ENCODE peak calls at places on chromosomes 3 and 15, in ten cellular contexts. One of them, this sample, is unnamed.

GRCh38 chr3:13470894-13471574 is 9.1 kb upstream of the HDAC11 start:
- DNase-seq in body of pancreas: no peak
- DNase-seq in iris pigment epithelial cell: no peak
- DNase-seq in thoracic aorta: no peak
- DNase-seq in activated T-cell treated with anti-CD3 and anti-CD28 coated beads, Interleukin-2, amount 50 U/mL, for 72 hours: no peak
- DNase-seq in NCI-H2081 treated with DMSO at 0.1 percent for 48 hours: no peak
- DNase-seq in stimulated activated CD4-positive, alpha-beta T cell treated with anti-CD3 and anti-CD28 coated beads, Interleukin-1b, Interleukin-23, amount 100 ng/mL, for 1 hour: no peak
- DNase-seq in T-helper 2 cell: no peak
- DNase-seq in stimulated activated CD8-positive, alpha-beta memory T cell treated with anti-CD3 and anti-CD28 coated beads, Interleukin-15, amount 100 ng/mL, for 24 hours: no peak
- DNase-seq in dermis blood vessel endothelial cell: peak
- DNase-seq in this sample: no peak

GRCh38 chr15:100772478-100773378 is 106.9 kb upstream of the ALDH1A3 start:
- DNase-seq in thoracic aorta: no peak
- DNase-seq in T-helper 2 cell: no peak
- DNase-seq in dermis blood vessel endothelial cell: no peak
- DNase-seq in body of pancreas: no peak
- DNase-seq in NCI-H2081 treated with DMSO at 0.1 percent for 48 hours: no peak
- DNase-seq in iris pigment epithelial cell: no peak
- DNase-seq in stimulated activated CD4-positive, alpha-beta T cell treated with anti-CD3 and anti-CD28 coated beads, Interleukin-1b, Interleukin-23, amount 100 ng/mL, for 1 hour: no peak
- DNase-seq in stimulated activated CD8-positive, alpha-beta memory T cell treated with anti-CD3 and anti-CD28 coated beads, Interleukin-15, amount 100 ng/mL, for 24 hours: no peak
- DNase-seq in activated T-cell treated with anti-CD3 and anti-CD28 coated beads, Interleukin-2, amount 50 U/mL, for 72 hours: no peak
- DNase-seq in this sample: no peak

GRCh38 chr3:155411500-155412223 is 118.2 kb upstream of the STRIT1 start:
- DNase-seq in iris pigment epithelial cell: no peak
- DNase-seq in T-helper 2 cell: no peak
- DNase-seq in thoracic aorta: no peak
- DNase-seq in stimulated activated CD4-positive, alpha-beta T cell treated with anti-CD3 and anti-CD28 coated beads, Interleukin-1b, Interleukin-23, amount 100 ng/mL, for 1 hour: no peak
- DNase-seq in activated T-cell treated with anti-CD3 and anti-CD28 coated beads, Interleukin-2, amount 50 U/mL, for 72 hours: peak
- DNase-seq in stimulated activated CD8-positive, alpha-beta memory T cell treated with anti-CD3 and anti-CD28 coated beads, Interleukin-15, amount 100 ng/mL, for 24 hours: no peak
- DNase-seq in dermis blood vessel endothelial cell: no peak
- DNase-seq in NCI-H2081 treated with DMSO at 0.1 percent for 48 hours: no peak
- DNase-seq in body of pancreas: no peak
- DNase-seq in this sample: no peak

GRCh38 chr3:18389108-18389733 is 35.9 kb downstream of the SATB1 start:
- DNase-seq in stimulated activated CD8-positive, alpha-beta memory T cell treated with anti-CD3 and anti-CD28 coated beads, Interleukin-15, amount 100 ng/mL, for 24 hours: no peak
- DNase-seq in body of pancreas: no peak
- DNase-seq in T-helper 2 cell: no peak
- DNase-seq in NCI-H2081 treated with DMSO at 0.1 percent for 48 hours: no peak
- DNase-seq in activated T-cell treated with anti-CD3 and anti-CD28 coated beads, Interleukin-2, amount 50 U/mL, for 72 hours: no peak
- DNase-seq in thoracic aorta: no peak
- DNase-seq in iris pigment epithelial cell: peak
- DNase-seq in stimulated activated CD4-positive, alpha-beta T cell treated with anti-CD3 and anti-CD28 coated beads, Interleukin-1b, Interleukin-23, amount 100 ng/mL, for 1 hour: no peak
- DNase-seq in dermis blood vessel endothelial cell: peak
- DNase-seq in this sample: no peak

GRCh38 chr3:127646501-127647046 is 17.6 kb downstream of the PODXL2 start:
- DNase-seq in thoracic aorta: no peak
- DNase-seq in stimulated activated CD4-positive, alpha-beta T cell treated with anti-CD3 and anti-CD28 coated beads, Interleukin-1b, Interleukin-23, amount 100 ng/mL, for 1 hour: no peak
- DNase-seq in body of pancreas: no peak
- DNase-seq in stimulated activated CD8-positive, alpha-beta memory T cell treated with anti-CD3 and anti-CD28 coated beads, Interleukin-15, amount 100 ng/mL, for 24 hours: no peak
- DNase-seq in iris pigment epithelial cell: no peak
- DNase-seq in T-helper 2 cell: no peak
- DNase-seq in NCI-H2081 treated with DMSO at 0.1 percent for 48 hours: no peak
- DNase-seq in activated T-cell treated with anti-CD3 and anti-CD28 coated beads, Interleukin-2, amount 50 U/mL, for 72 hours: no peak
- DNase-seq in dermis blood vessel endothelial cell: no peak
- DNase-seq in this sample: no peak

GRCh38 chr15:42392309-42393024 is 33.2 kb downstream of the CAPN3 start:
- DNase-seq in T-helper 2 cell: no peak
- DNase-seq in thoracic aorta: no peak
- DNase-seq in activated T-cell treated with anti-CD3 and anti-CD28 coated beads, Interleukin-2, amount 50 U/mL, for 72 hours: no peak
- DNase-seq in stimulated activated CD8-positive, alpha-beta memory T cell treated with anti-CD3 and anti-CD28 coated beads, Interleukin-15, amount 100 ng/mL, for 24 hours: no peak
- DNase-seq in iris pigment epithelial cell: no peak
- DNase-seq in stimulated activated CD4-positive, alpha-beta T cell treated with anti-CD3 and anti-CD28 coated beads, Interleukin-1b, Interleukin-23, amount 100 ng/mL, for 1 hour: no peak
- DNase-seq in NCI-H2081 treated with DMSO at 0.1 percent for 48 hours: no peak
- DNase-seq in dermis blood vessel endothelial cell: no peak
- DNase-seq in body of pancreas: no peak
- DNase-seq in this sample: no peak

GRCh38 chr15:74850398-74850797 is 7.4 kb upstream of the ULK3 start:
- DNase-seq in thoracic aorta: no peak
- DNase-seq in T-helper 2 cell: no peak
- DNase-seq in dermis blood vessel endothelial cell: no peak
- DNase-seq in body of pancreas: no peak
- DNase-seq in activated T-cell treated with anti-CD3 and anti-CD28 coated beads, Interleukin-2, amount 50 U/mL, for 72 hours: no peak
- DNase-seq in stimulated activated CD8-positive, alpha-beta memory T cell treated with anti-CD3 and anti-CD28 coated beads, Interleukin-15, amount 100 ng/mL, for 24 hours: no peak
- DNase-seq in NCI-H2081 treated with DMSO at 0.1 percent for 48 hours: no peak
- DNase-seq in stimulated activated CD4-positive, alpha-beta T cell treated with anti-CD3 and anti-CD28 coated beads, Interleukin-1b, Interleukin-23, amount 100 ng/mL, for 1 hour: no peak
- DNase-seq in iris pigment epithelial cell: no peak
- DNase-seq in this sample: no peak

GRCh38 chr3:75506603-75507002 is 157.5 kb upstream of the FRG2C start:
- DNase-seq in body of pancreas: no peak
- DNase-seq in iris pigment epithelial cell: no peak
- DNase-seq in activated T-cell treated with anti-CD3 and anti-CD28 coated beads, Interleukin-2, amount 50 U/mL, for 72 hours: no peak
- DNase-seq in stimulated activated CD8-positive, alpha-beta memory T cell treated with anti-CD3 and anti-CD28 coated beads, Interleukin-15, amount 100 ng/mL, for 24 hours: no peak
- DNase-seq in T-helper 2 cell: no peak
- DNase-seq in dermis blood vessel endothelial cell: no peak
- DNase-seq in NCI-H2081 treated with DMSO at 0.1 percent for 48 hours: no peak
- DNase-seq in stimulated activated CD4-positive, alpha-beta T cell treated with anti-CD3 and anti-CD28 coated beads, Interleukin-1b, Interleukin-23, amount 100 ng/mL, for 1 hour: no peak
- DNase-seq in thoracic aorta: no peak
- DNase-seq in this sample: no peak

GRCh38 chr3:50257990-50258389 is 11.0 kb upstream of the SEMA3B start:
- DNase-seq in dermis blood vessel endothelial cell: no peak
- DNase-seq in thoracic aorta: no peak
- DNase-seq in stimulated activated CD8-positive, alpha-beta memory T cell treated with anti-CD3 and anti-CD28 coated beads, Interleukin-15, amount 100 ng/mL, for 24 hours: no peak
- DNase-seq in T-helper 2 cell: no peak
- DNase-seq in activated T-cell treated with anti-CD3 and anti-CD28 coated beads, Interleukin-2, amount 50 U/mL, for 72 hours: no peak
- DNase-seq in iris pigment epithelial cell: no peak
- DNase-seq in body of pancreas: no peak
- DNase-seq in stimulated activated CD4-positive, alpha-beta T cell treated with anti-CD3 and anti-CD28 coated beads, Interleukin-1b, Interleukin-23, amount 100 ng/mL, for 1 hour: no peak
- DNase-seq in NCI-H2081 treated with DMSO at 0.1 percent for 48 hours: no peak
- DNase-seq in this sample: no peak

GRCh38 chr3:196537319-196537984 is 22.3 kb upstream of the SMCO1 start:
- DNase-seq in T-helper 2 cell: peak
- DNase-seq in NCI-H2081 treated with DMSO at 0.1 percent for 48 hours: no peak
- DNase-seq in stimulated activated CD4-positive, alpha-beta T cell treated with anti-CD3 and anti-CD28 coated beads, Interleukin-1b, Interleukin-23, amount 100 ng/mL, for 1 hour: peak
- DNase-seq in activated T-cell treated with anti-CD3 and anti-CD28 coated beads, Interleukin-2, amount 50 U/mL, for 72 hours: peak
- DNase-seq in iris pigment epithelial cell: no peak
- DNase-seq in thoracic aorta: no peak
- DNase-seq in stimulated activated CD8-positive, alpha-beta memory T cell treated with anti-CD3 and anti-CD28 coated beads, Interleukin-15, amount 100 ng/mL, for 24 hours: peak
- DNase-seq in body of pancreas: peak
- DNase-seq in dermis blood vessel endothelial cell: peak
- DNase-seq in this sample: no peak

GRCh38 chr3:100216713-100217112 is 44.1 kb upstream of the TBC1D23 start:
- DNase-seq in thoracic aorta: no peak
- DNase-seq in iris pigment epithelial cell: peak
- DNase-seq in stimulated activated CD4-positive, alpha-beta T cell treated with anti-CD3 and anti-CD28 coated beads, Interleukin-1b, Interleukin-23, amount 100 ng/mL, for 1 hour: no peak
- DNase-seq in dermis blood vessel endothelial cell: no peak
- DNase-seq in body of pancreas: no peak
- DNase-seq in stimulated activated CD8-positive, alpha-beta memory T cell treated with anti-CD3 and anti-CD28 coated beads, Interleukin-15, amount 100 ng/mL, for 24 hours: no peak
- DNase-seq in activated T-cell treated with anti-CD3 and anti-CD28 coated beads, Interleukin-2, amount 50 U/mL, for 72 hours: no peak
- DNase-seq in NCI-H2081 treated with DMSO at 0.1 percent for 48 hours: no peak
- DNase-seq in T-helper 2 cell: no peak
- DNase-seq in this sample: no peak

GRCh38 chr3:122913539-122914100 is 113.9 kb downstream of the SEMA5B start:
- DNase-seq in NCI-H2081 treated with DMSO at 0.1 percent for 48 hours: no peak
- DNase-seq in dermis blood vessel endothelial cell: no peak
- DNase-seq in T-helper 2 cell: no peak
- DNase-seq in activated T-cell treated with anti-CD3 and anti-CD28 coated beads, Interleukin-2, amount 50 U/mL, for 72 hours: no peak
- DNase-seq in iris pigment epithelial cell: no peak
- DNase-seq in body of pancreas: no peak
- DNase-seq in thoracic aorta: no peak
- DNase-seq in stimulated activated CD4-positive, alpha-beta T cell treated with anti-CD3 and anti-CD28 coated beads, Interleukin-1b, Interleukin-23, amount 100 ng/mL, for 1 hour: no peak
- DNase-seq in stimulated activated CD8-positive, alpha-beta memory T cell treated with anti-CD3 and anti-CD28 coated beads, Interleukin-15, amount 100 ng/mL, for 24 hours: no peak
- DNase-seq in this sample: no peak

GRCh38 chr3:103047640-103048370 is 613.0 kb downstream of the ZPLD1 start:
- DNase-seq in thoracic aorta: no peak
- DNase-seq in dermis blood vessel endothelial cell: no peak
- DNase-seq in stimulated activated CD4-positive, alpha-beta T cell treated with anti-CD3 and anti-CD28 coated beads, Interleukin-1b, Interleukin-23, amount 100 ng/mL, for 1 hour: no peak
- DNase-seq in stimulated activated CD8-positive, alpha-beta memory T cell treated with anti-CD3 and anti-CD28 coated beads, Interleukin-15, amount 100 ng/mL, for 24 hours: no peak
- DNase-seq in NCI-H2081 treated with DMSO at 0.1 percent for 48 hours: no peak
- DNase-seq in body of pancreas: no peak
- DNase-seq in activated T-cell treated with anti-CD3 and anti-CD28 coated beads, Interleukin-2, amount 50 U/mL, for 72 hours: no peak
- DNase-seq in iris pigment epithelial cell: peak
- DNase-seq in T-helper 2 cell: no peak
- DNase-seq in this sample: no peak

GRCh38 chr3:18758047-18758704 is 333.0 kb upstream of the SATB1 start:
- DNase-seq in NCI-H2081 treated with DMSO at 0.1 percent for 48 hours: peak
- DNase-seq in iris pigment epithelial cell: peak
- DNase-seq in stimulated activated CD8-positive, alpha-beta memory T cell treated with anti-CD3 and anti-CD28 coated beads, Interleukin-15, amount 100 ng/mL, for 24 hours: no peak
- DNase-seq in body of pancreas: peak
- DNase-seq in T-helper 2 cell: no peak
- DNase-seq in activated T-cell treated with anti-CD3 and anti-CD28 coated beads, Interleukin-2, amount 50 U/mL, for 72 hours: peak
- DNase-seq in thoracic aorta: no peak
- DNase-seq in dermis blood vessel endothelial cell: no peak
- DNase-seq in stimulated activated CD4-positive, alpha-beta T cell treated with anti-CD3 and anti-CD28 coated beads, Interleukin-1b, Interleukin-23, amount 100 ng/mL, for 1 hour: no peak
- DNase-seq in this sample: no peak

GRCh38 chr15:52788099-52788986 is 1.8 kb downstream of the ONECUT1 start:
- DNase-seq in stimulated activated CD8-positive, alpha-beta memory T cell treated with anti-CD3 and anti-CD28 coated beads, Interleukin-15, amount 100 ng/mL, for 24 hours: no peak
- DNase-seq in NCI-H2081 treated with DMSO at 0.1 percent for 48 hours: no peak
- DNase-seq in stimulated activated CD4-positive, alpha-beta T cell treated with anti-CD3 and anti-CD28 coated beads, Interleukin-1b, Interleukin-23, amount 100 ng/mL, for 1 hour: no peak
- DNase-seq in iris pigment epithelial cell: no peak
- DNase-seq in T-helper 2 cell: no peak
- DNase-seq in dermis blood vessel endothelial cell: no peak
- DNase-seq in body of pancreas: peak
- DNase-seq in activated T-cell treated with anti-CD3 and anti-CD28 coated beads, Interleukin-2, amount 50 U/mL, for 72 hours: no peak
- DNase-seq in thoracic aorta: no peak
- DNase-seq in this sample: no peak

GRCh38 chr15:43361313-43361903 is 9.4 kb downstream of the ZSCAN29 start:
- DNase-seq in activated T-cell treated with anti-CD3 and anti-CD28 coated beads, Interleukin-2, amount 50 U/mL, for 72 hours: no peak
- DNase-seq in dermis blood vessel endothelial cell: no peak
- DNase-seq in T-helper 2 cell: no peak
- DNase-seq in stimulated activated CD8-positive, alpha-beta memory T cell treated with anti-CD3 and anti-CD28 coated beads, Interleukin-15, amount 100 ng/mL, for 24 hours: no peak
- DNase-seq in body of pancreas: no peak
- DNase-seq in stimulated activated CD4-positive, alpha-beta T cell treated with anti-CD3 and anti-CD28 coated beads, Interleukin-1b, Interleukin-23, amount 100 ng/mL, for 1 hour: no peak
- DNase-seq in thoracic aorta: no peak
- DNase-seq in iris pigment epithelial cell: peak
- DNase-seq in NCI-H2081 treated with DMSO at 0.1 percent for 48 hours: no peak
- DNase-seq in this sample: no peak

GRCh38 chr15:101394056-101394630 is 95.4 kb downstream of the PCSK6 start:
- DNase-seq in activated T-cell treated with anti-CD3 and anti-CD28 coated beads, Interleukin-2, amount 50 U/mL, for 72 hours: no peak
- DNase-seq in body of pancreas: no peak
- DNase-seq in T-helper 2 cell: no peak
- DNase-seq in iris pigment epithelial cell: no peak
- DNase-seq in dermis blood vessel endothelial cell: no peak
- DNase-seq in stimulated activated CD8-positive, alpha-beta memory T cell treated with anti-CD3 and anti-CD28 coated beads, Interleukin-15, amount 100 ng/mL, for 24 hours: no peak
- DNase-seq in thoracic aorta: no peak
- DNase-seq in stimulated activated CD4-positive, alpha-beta T cell treated with anti-CD3 and anti-CD28 coated beads, Interleukin-1b, Interleukin-23, amount 100 ng/mL, for 1 hour: no peak
- DNase-seq in NCI-H2081 treated with DMSO at 0.1 percent for 48 hours: no peak
- DNase-seq in this sample: no peak

GRCh38 chr3:160982497-160982896 is 122.7 kb downstream of the B3GALNT1 start:
- DNase-seq in T-helper 2 cell: no peak
- DNase-seq in stimulated activated CD4-positive, alpha-beta T cell treated with anti-CD3 and anti-CD28 coated beads, Interleukin-1b, Interleukin-23, amount 100 ng/mL, for 1 hour: no peak
- DNase-seq in iris pigment epithelial cell: no peak
- DNase-seq in NCI-H2081 treated with DMSO at 0.1 percent for 48 hours: no peak
- DNase-seq in stimulated activated CD8-positive, alpha-beta memory T cell treated with anti-CD3 and anti-CD28 coated beads, Interleukin-15, amount 100 ng/mL, for 24 hours: no peak
- DNase-seq in body of pancreas: no peak
- DNase-seq in activated T-cell treated with anti-CD3 and anti-CD28 coated beads, Interleukin-2, amount 50 U/mL, for 72 hours: no peak
- DNase-seq in dermis blood vessel endothelial cell: no peak
- DNase-seq in thoracic aorta: no peak
- DNase-seq in this sample: no peak

GRCh38 chr15:39778031-39778430 is 4.6 kb downstream of the FSIP1 start:
- DNase-seq in T-helper 2 cell: no peak
- DNase-seq in stimulated activated CD4-positive, alpha-beta T cell treated with anti-CD3 and anti-CD28 coated beads, Interleukin-1b, Interleukin-23, amount 100 ng/mL, for 1 hour: no peak
- DNase-seq in stimulated activated CD8-positive, alpha-beta memory T cell treated with anti-CD3 and anti-CD28 coated beads, Interleukin-15, amount 100 ng/mL, for 24 hours: no peak
- DNase-seq in iris pigment epithelial cell: no peak
- DNase-seq in dermis blood vessel endothelial cell: no peak
- DNase-seq in body of pancreas: no peak
- DNase-seq in activated T-cell treated with anti-CD3 and anti-CD28 coated beads, Interleukin-2, amount 50 U/mL, for 72 hours: no peak
- DNase-seq in thoracic aorta: no peak
- DNase-seq in NCI-H2081 treated with DMSO at 0.1 percent for 48 hours: no peak
- DNase-seq in this sample: no peak

GRCh38 chr15:49927462-49927861 is 191.6 kb downstream of the ATP8B4 start:
- DNase-seq in thoracic aorta: no peak
- DNase-seq in body of pancreas: no peak
- DNase-seq in stimulated activated CD4-positive, alpha-beta T cell treated with anti-CD3 and anti-CD28 coated beads, Interleukin-1b, Interleukin-23, amount 100 ng/mL, for 1 hour: no peak
- DNase-seq in stimulated activated CD8-positive, alpha-beta memory T cell treated with anti-CD3 and anti-CD28 coated beads, Interleukin-15, amount 100 ng/mL, for 24 hours: no peak
- DNase-seq in T-helper 2 cell: no peak
- DNase-seq in dermis blood vessel endothelial cell: no peak
- DNase-seq in activated T-cell treated with anti-CD3 and anti-CD28 coated beads, Interleukin-2, amount 50 U/mL, for 72 hours: no peak
- DNase-seq in NCI-H2081 treated with DMSO at 0.1 percent for 48 hours: no peak
- DNase-seq in iris pigment epithelial cell: peak
- DNase-seq in this sample: no peak

GRCh38 chr15:85865070-85865684 is 70.5 kb upstream of the KLHL25 start:
- DNase-seq in NCI-H2081 treated with DMSO at 0.1 percent for 48 hours: no peak
- DNase-seq in dermis blood vessel endothelial cell: peak
- DNase-seq in stimulated activated CD4-positive, alpha-beta T cell treated with anti-CD3 and anti-CD28 coated beads, Interleukin-1b, Interleukin-23, amount 100 ng/mL, for 1 hour: no peak
- DNase-seq in thoracic aorta: no peak
- DNase-seq in activated T-cell treated with anti-CD3 and anti-CD28 coated beads, Interleukin-2, amount 50 U/mL, for 72 hours: no peak
- DNase-seq in stimulated activated CD8-positive, alpha-beta memory T cell treated with anti-CD3 and anti-CD28 coated beads, Interleukin-15, amount 100 ng/mL, for 24 hours: no peak
- DNase-seq in body of pancreas: peak
- DNase-seq in T-helper 2 cell: no peak
- DNase-seq in iris pigment epithelial cell: peak
- DNase-seq in this sample: no peak

GRCh38 chr15:80893777-80894176 is 95.8 kb downstream of the MESD start:
- DNase-seq in iris pigment epithelial cell: no peak
- DNase-seq in stimulated activated CD4-positive, alpha-beta T cell treated with anti-CD3 and anti-CD28 coated beads, Interleukin-1b, Interleukin-23, amount 100 ng/mL, for 1 hour: no peak
- DNase-seq in T-helper 2 cell: no peak
- DNase-seq in NCI-H2081 treated with DMSO at 0.1 percent for 48 hours: no peak
- DNase-seq in stimulated activated CD8-positive, alpha-beta memory T cell treated with anti-CD3 and anti-CD28 coated beads, Interleukin-15, amount 100 ng/mL, for 24 hours: no peak
- DNase-seq in dermis blood vessel endothelial cell: no peak
- DNase-seq in activated T-cell treated with anti-CD3 and anti-CD28 coated beads, Interleukin-2, amount 50 U/mL, for 72 hours: no peak
- DNase-seq in body of pancreas: no peak
- DNase-seq in thoracic aorta: no peak
- DNase-seq in this sample: no peak

GRCh38 chr3:171132873-171133272 is 106.4 kb upstream of the SLC2A2 start:
- DNase-seq in thoracic aorta: no peak
- DNase-seq in iris pigment epithelial cell: peak
- DNase-seq in body of pancreas: no peak
- DNase-seq in T-helper 2 cell: no peak
- DNase-seq in activated T-cell treated with anti-CD3 and anti-CD28 coated beads, Interleukin-2, amount 50 U/mL, for 72 hours: no peak
- DNase-seq in dermis blood vessel endothelial cell: no peak
- DNase-seq in stimulated activated CD4-positive, alpha-beta T cell treated with anti-CD3 and anti-CD28 coated beads, Interleukin-1b, Interleukin-23, amount 100 ng/mL, for 1 hour: no peak
- DNase-seq in NCI-H2081 treated with DMSO at 0.1 percent for 48 hours: no peak
- DNase-seq in stimulated activated CD8-positive, alpha-beta memory T cell treated with anti-CD3 and anti-CD28 coated beads, Interleukin-15, amount 100 ng/mL, for 24 hours: no peak
- DNase-seq in this sample: no peak

GRCh38 chr3:128317698-128318231 is 148.9 kb downstream of the DNAJB8 start:
- DNase-seq in body of pancreas: peak
- DNase-seq in NCI-H2081 treated with DMSO at 0.1 percent for 48 hours: no peak
- DNase-seq in activated T-cell treated with anti-CD3 and anti-CD28 coated beads, Interleukin-2, amount 50 U/mL, for 72 hours: no peak
- DNase-seq in dermis blood vessel endothelial cell: peak
- DNase-seq in T-helper 2 cell: no peak
- DNase-seq in stimulated activated CD4-positive, alpha-beta T cell treated with anti-CD3 and anti-CD28 coated beads, Interleukin-1b, Interleukin-23, amount 100 ng/mL, for 1 hour: no peak
- DNase-seq in iris pigment epithelial cell: no peak
- DNase-seq in stimulated activated CD8-positive, alpha-beta memory T cell treated with anti-CD3 and anti-CD28 coated beads, Interleukin-15, amount 100 ng/mL, for 24 hours: no peak
- DNase-seq in thoracic aorta: no peak
- DNase-seq in this sample: no peak

GRCh38 chr3:37987751-37988179 is 2.8 kb upstream of the VILL start:
- DNase-seq in stimulated activated CD4-positive, alpha-beta T cell treated with anti-CD3 and anti-CD28 coated beads, Interleukin-1b, Interleukin-23, amount 100 ng/mL, for 1 hour: no peak
- DNase-seq in iris pigment epithelial cell: peak
- DNase-seq in NCI-H2081 treated with DMSO at 0.1 percent for 48 hours: no peak
- DNase-seq in activated T-cell treated with anti-CD3 and anti-CD28 coated beads, Interleukin-2, amount 50 U/mL, for 72 hours: no peak
- DNase-seq in thoracic aorta: peak
- DNase-seq in T-helper 2 cell: no peak
- DNase-seq in dermis blood vessel endothelial cell: no peak
- DNase-seq in body of pancreas: peak
- DNase-seq in stimulated activated CD8-positive, alpha-beta memory T cell treated with anti-CD3 and anti-CD28 coated beads, Interleukin-15, amount 100 ng/mL, for 24 hours: no peak
- DNase-seq in this sample: no peak

GRCh38 chr3:128133273-128133883 is 9.8 kb upstream of the RUVBL1 start:
- DNase-seq in thoracic aorta: no peak
- DNase-seq in stimulated activated CD4-positive, alpha-beta T cell treated with anti-CD3 and anti-CD28 coated beads, Interleukin-1b, Interleukin-23, amount 100 ng/mL, for 1 hour: no peak
- DNase-seq in stimulated activated CD8-positive, alpha-beta memory T cell treated with anti-CD3 and anti-CD28 coated beads, Interleukin-15, amount 100 ng/mL, for 24 hours: no peak
- DNase-seq in NCI-H2081 treated with DMSO at 0.1 percent for 48 hours: peak
- DNase-seq in T-helper 2 cell: no peak
- DNase-seq in body of pancreas: peak
- DNase-seq in iris pigment epithelial cell: peak
- DNase-seq in dermis blood vessel endothelial cell: peak
- DNase-seq in activated T-cell treated with anti-CD3 and anti-CD28 coated beads, Interleukin-2, amount 50 U/mL, for 72 hours: peak
- DNase-seq in this sample: no peak

GRCh38 chr3:68984011-68984410 is 29.5 kb downstream of the EOGT start:
- DNase-seq in iris pigment epithelial cell: no peak
- DNase-seq in thoracic aorta: no peak
- DNase-seq in NCI-H2081 treated with DMSO at 0.1 percent for 48 hours: no peak
- DNase-seq in T-helper 2 cell: no peak
- DNase-seq in activated T-cell treated with anti-CD3 and anti-CD28 coated beads, Interleukin-2, amount 50 U/mL, for 72 hours: no peak
- DNase-seq in body of pancreas: no peak
- DNase-seq in dermis blood vessel endothelial cell: no peak
- DNase-seq in stimulated activated CD4-positive, alpha-beta T cell treated with anti-CD3 and anti-CD28 coated beads, Interleukin-1b, Interleukin-23, amount 100 ng/mL, for 1 hour: no peak
- DNase-seq in stimulated activated CD8-positive, alpha-beta memory T cell treated with anti-CD3 and anti-CD28 coated beads, Interleukin-15, amount 100 ng/mL, for 24 hours: no peak
- DNase-seq in this sample: no peak

GRCh38 chr15:90309050-90309449 is 43.0 kb upstream of the ZNF774 start:
- DNase-seq in stimulated activated CD8-positive, alpha-beta memory T cell treated with anti-CD3 and anti-CD28 coated beads, Interleukin-15, amount 100 ng/mL, for 24 hours: no peak
- DNase-seq in stimulated activated CD4-positive, alpha-beta T cell treated with anti-CD3 and anti-CD28 coated beads, Interleukin-1b, Interleukin-23, amount 100 ng/mL, for 1 hour: no peak
- DNase-seq in thoracic aorta: no peak
- DNase-seq in body of pancreas: no peak
- DNase-seq in T-helper 2 cell: no peak
- DNase-seq in NCI-H2081 treated with DMSO at 0.1 percent for 48 hours: no peak
- DNase-seq in iris pigment epithelial cell: no peak
- DNase-seq in dermis blood vessel endothelial cell: no peak
- DNase-seq in activated T-cell treated with anti-CD3 and anti-CD28 coated beads, Interleukin-2, amount 50 U/mL, for 72 hours: no peak
- DNase-seq in this sample: no peak

This sample was measured in NCI-H187 treated with DMSO at 0.1 percent for 48 hours.